ENCODE peak calls at places on chromosomes 12 and 14, in four cellular contexts. B is transverse colon, D is K562, G is AG10803. L is an unnamed sample.

GRCh38 chr12:116878567-116879508 is 2.4 kb downstream of the HRK start:
- DNase-seq in D (no peak), G (no peak), B (peak), L (no peak)

GRCh38 chr12:106953352-106954260 is 2.1 kb upstream of the TMEM263 start:
- DNase-seq in G (no peak), B (no peak), D (no peak), L (no peak)

GRCh38 chr14:92460541-92460915 is 53.1 kb upstream of the RIN3 start:
- DNase-seq in D (no peak), G (no peak), B (no peak), L (no peak)

GRCh38 chr12:127550271-127550670 is 716.7 kb upstream of the TMEM132C start:
- DNase-seq in B (no peak), G (peak), D (no peak), L (no peak)

GRCh38 chr12:50934981-50935807 is 17.1 kb upstream of the HIGD1C start:
- DNase-seq in D (no peak), G (peak), B (no peak), L (peak)

GRCh38 chr14:63800651-63801385 is 52.0 kb upstream of the SYNE2 start:
- DNase-seq in B (no peak), D (no peak), G (no peak), L (no peak)

GRCh38 chr12:6915023-6915788 is 826 bp downstream of the ENO2 start:
- DNase-seq in B (no peak), G (no peak), D (peak), L (no peak)

GRCh38 chr14:69643430-69644200 is 32.2 kb downstream of the SUSD6 start:
- DNase-seq in D (no peak), G (no peak), B (peak), L (peak)

GRCh38 chr12:26855337-26856089 is 22.5 kb upstream of the ITPR2 start:
- DNase-seq in G (no peak), D (no peak), B (no peak), L (no peak)

GRCh38 chr14:75886661-75887348 is 95.0 kb downstream of the TGFB3 start:
- DNase-seq in G (peak), D (no peak), B (no peak), L (peak)

GRCh38 chr12:3833670-3834310 is 39.4 kb downstream of the PARP11 start:
- DNase-seq in B (no peak), D (no peak), G (no peak), L (no peak)

GRCh38 chr14:30266290-30266689 is 292.7 kb upstream of the G2E3 start:
- DNase-seq in G (no peak), D (peak), B (no peak), L (no peak)

GRCh38 chr12:91177380-91177779 is 5.2 kb downstream of the DCN start:
- DNase-seq in G (peak), D (no peak), B (no peak), L (no peak)

GRCh38 chr12:49416892-49417291 is 49.6 kb downstream of the SPATS2 start:
- DNase-seq in G (no peak), D (no peak), B (no peak), L (no peak)

GRCh38 chr12:54981796-54982195 is 2.8 kb downstream of the TESPA1 start:
- DNase-seq in G (no peak), D (no peak), B (no peak), L (no peak)

GRCh38 chr14:39956372-39956771 is 524.1 kb upstream of the FBXO33 start:
- DNase-seq in D (no peak), G (no peak), B (no peak), L (no peak)
- TF ChIP-seq CTCF in D (no peak), G (no peak), B (no peak), L (no peak)

GRCh38 chr14:94345344-94346072 is 22.4 kb upstream of the SERPINA6 start:
- DNase-seq in D (no peak), G (peak), B (no peak), L (peak)
- H3K4me3 ChIP-seq in D (no peak), G (no peak), B (no peak), L (no peak)

DNA sequence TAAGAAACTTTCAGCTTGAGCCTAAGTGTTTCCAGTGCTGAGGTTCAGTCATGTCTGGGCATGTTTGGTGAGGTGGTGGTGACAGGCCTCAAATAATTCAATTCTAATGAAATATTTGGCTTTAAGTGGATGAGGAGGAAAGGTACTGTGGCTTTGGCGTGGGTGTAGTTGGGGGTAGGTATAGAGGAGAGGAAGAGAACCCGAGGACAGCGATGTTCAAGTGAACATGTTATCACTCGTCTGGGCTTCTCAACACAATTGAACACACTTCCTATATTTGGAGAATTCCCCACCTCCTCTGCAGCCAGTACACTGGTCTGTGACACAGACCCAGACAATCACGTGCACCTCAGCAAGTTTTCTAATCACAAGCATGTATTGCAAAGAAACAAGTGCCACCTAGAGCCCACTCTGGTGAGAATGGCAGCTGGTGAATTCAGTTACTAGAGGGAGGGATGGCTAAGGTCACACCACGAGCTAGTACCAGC is 53.0 kb downstream of the IFNG-AS1 start:
- DNase-seq in G (peak), B (no peak), D (no peak), L (peak)
- TF ChIP-seq CTCF in G (no peak), B (no peak), D (no peak), L (no peak)

GRCh38 chr14:56581041-56581727 is 1.6 kb downstream of the TMEM260 start:
- DNase-seq in B (no peak), G (no peak), D (no peak), L (no peak)
- H3K4me3 ChIP-seq in B (no peak), G (peak), D (peak), L (peak)

GRCh38 chr12:109255377-109255776 is 53.7 kb downstream of the FOXN4 start:
- DNase-seq in B (no peak), D (peak), G (peak), L (peak)
- TF ChIP-seq CTCF in B (no peak), D (peak), G (peak), L (peak)

DNA sequence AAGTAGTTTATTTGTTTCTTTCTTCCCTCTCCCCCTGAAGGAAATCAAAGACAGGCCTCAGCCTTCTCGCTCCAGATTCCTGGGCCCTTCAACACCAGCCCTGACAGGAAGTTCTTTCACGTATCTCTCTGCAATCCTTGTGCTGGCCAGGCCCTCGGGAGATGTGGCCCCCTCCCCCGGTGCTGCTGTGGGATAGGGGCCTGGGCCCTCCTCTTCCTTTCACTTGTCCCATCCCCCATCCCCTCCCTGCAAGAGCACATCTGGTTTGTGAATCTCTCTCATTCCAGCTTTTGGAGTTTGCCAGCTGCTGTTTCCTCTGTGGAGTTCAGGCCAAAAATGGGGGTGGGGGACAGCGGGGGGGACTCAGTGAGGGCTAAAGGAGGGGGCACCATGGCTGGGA is 7.2 kb downstream of the LRP1 start:
- DNase-seq in D (no peak), B (peak), G (peak), L (peak)
- H3K4me3 ChIP-seq in D (no peak), B (no peak), G (peak), L (peak)

DNA sequence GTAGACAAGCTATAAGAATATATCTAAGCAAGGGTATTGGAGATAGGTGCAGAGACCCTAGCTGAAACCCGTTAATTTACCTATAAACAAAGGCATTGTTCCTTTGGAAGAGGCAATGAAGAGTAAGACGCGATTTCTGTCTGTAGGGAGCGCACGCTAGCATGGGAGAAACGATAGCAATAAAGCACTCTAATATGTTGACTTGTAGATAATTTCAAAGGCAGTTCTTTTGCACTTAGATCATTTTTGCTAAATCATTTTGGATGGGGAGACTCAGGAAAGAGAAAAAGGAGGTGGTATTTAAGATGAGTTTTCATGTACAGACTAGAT is 648 bp downstream of the CCDC77 start:
- DNase-seq in B (no peak), D (peak), G (peak), L (peak)
- TF ChIP-seq CTCF in B (no peak), D (peak), G (peak), L (peak)

DNA sequence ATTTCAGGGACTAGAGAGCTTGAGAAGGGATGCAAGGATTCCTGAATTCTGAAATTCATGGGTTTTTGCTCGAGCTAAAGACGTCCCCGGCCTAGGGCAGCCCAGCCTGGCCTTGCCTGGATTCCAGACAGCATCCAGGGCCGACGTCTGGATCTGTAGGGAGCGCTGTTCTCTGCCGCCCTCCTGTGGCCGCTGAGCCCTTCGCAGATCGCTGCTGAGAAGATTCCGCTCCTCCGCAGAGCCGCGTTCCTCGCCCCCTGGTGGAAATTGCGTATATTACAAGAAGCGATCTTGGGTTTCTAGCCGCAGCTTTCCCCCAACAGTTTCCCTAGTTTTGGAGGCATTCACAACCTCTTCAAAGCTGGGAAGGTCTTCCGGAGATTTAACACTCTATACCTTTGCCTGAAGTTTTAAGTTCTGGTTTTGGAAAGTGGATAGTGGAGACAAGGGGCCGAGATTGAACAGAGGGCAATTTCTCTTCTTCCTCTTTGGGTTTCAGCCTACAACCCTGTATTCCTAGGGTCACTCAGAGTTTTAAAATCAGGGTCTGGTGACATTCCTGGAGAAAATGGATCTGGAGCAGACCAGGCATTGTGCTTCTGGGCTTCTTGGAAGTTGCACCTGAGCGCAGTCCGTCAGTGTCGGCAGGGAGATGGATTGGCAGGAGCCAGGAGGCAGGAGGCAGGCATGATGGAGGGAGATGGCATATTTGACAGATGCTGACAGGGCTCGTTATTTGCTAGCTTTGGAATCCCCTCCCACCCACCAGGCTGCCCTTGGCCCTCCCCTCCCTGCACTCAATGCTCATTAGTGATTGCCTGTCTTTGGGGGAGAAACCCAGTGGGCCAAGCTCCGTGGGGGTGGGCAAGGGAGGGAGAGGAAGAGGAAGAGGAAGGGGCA is 4.9 kb downstream of the CISTR start:
- DNase-seq in D (peak), B (peak), G (peak), L (peak)
- H3K4me3 ChIP-seq in D (no peak), B (no peak), G (no peak), L (no peak)

GRCh38 chr12:108129017-108129812 is at the start of gene WSCD2:
- DNase-seq in G (peak), B (peak), D (peak), L (peak)
- TF ChIP-seq CTCF in G (no peak), B (no peak), D (peak), L (no peak)

DNA sequence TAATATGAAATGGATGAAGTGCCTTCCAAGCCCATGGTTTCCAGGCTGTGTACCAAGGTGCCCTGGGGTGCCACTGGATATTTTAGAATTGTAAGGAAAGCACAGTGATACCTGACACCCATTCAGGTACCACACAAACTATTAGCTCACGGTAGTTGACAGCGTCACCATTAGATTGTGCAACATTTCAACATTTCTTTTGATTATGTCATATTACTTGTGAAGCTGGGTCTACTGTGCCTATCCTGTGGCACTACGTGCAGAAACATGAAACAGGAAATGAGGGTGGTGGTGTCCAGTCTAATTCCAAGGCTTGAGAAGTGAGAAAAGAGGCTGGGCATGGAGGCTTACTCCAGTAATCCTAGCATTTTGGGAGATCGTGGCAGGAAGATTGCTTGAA is 75.5 kb upstream of the CPM start:
- DNase-seq in D (no peak), G (no peak), B (no peak), L (peak)
- H3K4me3 ChIP-seq in D (no peak), G (no peak), B (no peak), L (no peak)